ENCODE peak calls at places on chromosomes 13 and 19, in eight cellular contexts. T, C, Y, U, S, L, J and N are unnamed samples.

GRCh38 chr19:7965259-7965841 is 21.9 kb upstream of the TIMM44 start:
- DNase-seq in T (no peak), C (no peak), Y (no peak), U (no peak), S (no peak), L (no peak), J (no peak), N (no peak)

GRCh38 chr19:56491399-56491798 is 14.3 kb upstream of the ZNF667 start:
- DNase-seq in T (no peak), C (no peak), Y (no peak), U (no peak), S (no peak), L (no peak), J (peak; percentile 12), N (no peak)

GRCh38 chr13:22235285-22235949 is 564.5 kb downstream of the FGF9 start:
- DNase-seq in T (no peak), C (no peak), Y (no peak), U (no peak), S (no peak), L (no peak), J (no peak), N (no peak)

GRCh38 chr19:39345956-39346355 is 3.7 kb downstream of the SAMD4B start:
- DNase-seq in T (no peak), C (no peak), Y (no peak), U (no peak), S (no peak), L (no peak), J (no peak), N (no peak)

GRCh38 chr13:95954266-95954665 is 98.9 kb downstream of the UGGT2 start:
- DNase-seq in T (no peak), C (no peak), Y (no peak), U (no peak), S (no peak), L (no peak), J (no peak), N (no peak)

GRCh38 chr19:16225279-16226183 is 27.8 kb downstream of the AP1M1 start:
- DNase-seq in T (no peak), C (no peak), Y (no peak), U (no peak), S (no peak), L (no peak), J (no peak), N (no peak)

GRCh38 chr13:53206455-53206854 is 177.8 kb downstream of the OLFM4 start:
- DNase-seq in T (no peak), C (no peak), Y (no peak), U (no peak), S (no peak), L (no peak), J (no peak), N (no peak)

GRCh38 chr19:39237200-39238184 is 7.3 kb downstream of the IFNL3 start:
- DNase-seq in T (no peak), C (no peak), Y (no peak), U (no peak), S (peak; percentile 92), L (no peak), J (no peak), N (no peak)

GRCh38 chr19:2478756-2479555 is 3.0 kb downstream of the GADD45B start:
- DNase-seq in T (peak; percentile 88), C (no peak), Y (no peak), U (peak; percentile 84), S (peak; percentile 81), L (peak; percentile 84), J (peak; percentile 62), N (peak; percentile 87)

GRCh38 chr13:114272977-114273376 is 8.4 kb upstream of the UPF3A start:
- DNase-seq in T (no peak), C (no peak), Y (no peak), U (no peak), S (no peak), L (no peak), J (no peak), N (no peak)

GRCh38 chr19:6730153-6730804 is 7.1 kb downstream of the GPR108 start:
- DNase-seq in T (peak; percentile 82), C (no peak), Y (no peak), U (no peak), S (peak; percentile 93), L (peak; percentile 91), J (no peak), N (no peak)

GRCh38 chr19:40217921-40218890 is at the start of gene TTC9B:
- DNase-seq in T (no peak), C (no peak), Y (no peak), U (no peak), S (no peak), L (peak; percentile 93), J (no peak), N (no peak)

GRCh38 chr19:40139533-40140287 is 49.0 kb upstream of the ZNF780A start:
- DNase-seq in T (no peak), C (peak; percentile 2), Y (no peak), U (no peak), S (no peak), L (peak; percentile 47), J (peak; percentile 18), N (peak; percentile 72)

GRCh38 chr19:16200038-16200775 is 2.5 kb downstream of the AP1M1 start:
- DNase-seq in T (peak; percentile 72), C (no peak), Y (no peak), U (no peak), S (no peak), L (no peak), J (no peak), N (peak; percentile 69)

GRCh38 chr13:95926231-95926630 is 127.0 kb downstream of the UGGT2 start:
- DNase-seq in T (no peak), C (no peak), Y (no peak), U (no peak), S (no peak), L (no peak), J (no peak), N (peak; percentile 4)

GRCh38 chr13:88656751-88657150 is 985.6 kb downstream of the SLITRK5 start:
- DNase-seq in T (no peak), C (no peak), Y (no peak), U (no peak), S (no peak), L (no peak), J (no peak), N (no peak)

GRCh38 chr13:109427148-109427547 is 359.2 kb downstream of the IRS2 start:
- DNase-seq in T (no peak), C (peak; percentile 8), Y (no peak), U (no peak), S (no peak), L (no peak), J (peak; percentile 12), N (peak; percentile 62)

GRCh38 chr13:114106526-114106925 is 25.9 kb downstream of the RASA3 start:
- DNase-seq in T (no peak), C (no peak), Y (no peak), U (no peak), S (no peak), L (no peak), J (no peak), N (no peak)

GRCh38 chr13:35818577-35819165 is 312.5 kb downstream of the DCLK1 start:
- DNase-seq in T (no peak), C (no peak), Y (peak; percentile 4), U (no peak), S (no peak), L (no peak), J (no peak), N (no peak)

GRCh38 chr19:14120497-14120780 is 2.9 kb upstream of the PRKACA start:
- DNase-seq in T (no peak), C (no peak), Y (no peak), U (no peak), S (no peak), L (no peak), J (no peak), N (no peak)

GRCh38 chr13:43785166-43785680 is 1.5 kb downstream of the ENOX1 start:
- DNase-seq in T (no peak), C (no peak), Y (no peak), U (no peak), S (no peak), L (no peak), J (no peak), N (no peak)

GRCh38 chr13:34035676-34036325 is 217.9 kb downstream of the RFC3 start:
- DNase-seq in T (no peak), C (no peak), Y (no peak), U (no peak), S (no peak), L (no peak), J (no peak), N (peak; percentile 30)

GRCh38 chr13:34037636-34038325 is 219.8 kb downstream of the RFC3 start:
- DNase-seq in T (no peak), C (no peak), Y (no peak), U (no peak), S (no peak), L (no peak), J (no peak), N (no peak)

GRCh38 chr13:34040863-34041262 is 222.9 kb downstream of the RFC3 start:
- DNase-seq in T (no peak), C (no peak), Y (no peak), U (no peak), S (no peak), L (no peak), J (no peak), N (no peak)

GRCh38 chr13:34038326-34039068 is 220.5 kb downstream of the RFC3 start:
- DNase-seq in T (no peak), C (no peak), Y (no peak), U (no peak), S (no peak), L (no peak), J (no peak), N (no peak)

GRCh38 chr13:34039678-34040077 is 221.7 kb downstream of the RFC3 start:
- DNase-seq in T (no peak), C (no peak), Y (no peak), U (no peak), S (no peak), L (no peak), J (no peak), N (no peak)
- TF ChIP-seq CTCF in T (no peak), C (no peak), Y (no peak), U (no peak), S (no peak), L (no peak), J (no peak), N (no peak)

GRCh38 chr19:49930483-49931011 is 1.2 kb upstream of the NUP62 start:
- DNase-seq in T (no peak), C (no peak), Y (no peak), U (peak; percentile 34), S (no peak), L (peak; percentile 67), J (no peak), N (no peak)
- H3K4me3 ChIP-seq in T (no peak overlapping the region), C (no peak overlapping the region), Y (no peak overlapping the region), U (peak overlapping the region; percentile 100), S (no peak overlapping the region), L (peak overlapping the region; percentile 42), J (no peak overlapping the region), N (peak overlapping the region; percentile 61)

DNA sequence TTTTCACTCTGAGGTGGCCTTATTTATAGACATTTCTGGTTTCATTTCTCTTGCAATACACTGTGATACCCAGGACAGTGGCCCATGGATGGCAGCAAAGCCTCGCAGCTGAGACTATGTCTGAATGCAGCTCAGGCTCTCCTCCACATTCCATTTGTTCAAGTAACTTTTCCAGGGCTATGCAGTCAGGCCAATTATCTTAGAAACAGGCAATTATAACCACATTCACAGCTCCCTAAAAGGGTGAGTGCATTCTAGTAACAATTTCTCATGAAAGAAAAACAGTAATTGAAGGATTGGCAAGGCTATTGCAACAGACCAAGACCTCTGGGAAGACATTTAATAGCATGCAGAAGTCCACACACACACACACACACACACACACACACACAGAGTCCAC is 264.0 kb downstream of the TBC1D4 start:
- DNase-seq in T (no peak), C (peak; percentile 19), Y (peak; percentile 56), U (no peak), S (no peak), L (no peak), J (peak; percentile 36), N (peak; percentile 28)
- TF ChIP-seq CTCF in T (no peak), C (no peak), Y (peak; percentile 1), U (no peak), S (no peak), L (no peak), J (peak; percentile 37), N (peak; percentile 1)

GRCh38 chr19:19407640-19407933 is 2.1 kb downstream of the GATAD2A start:
- DNase-seq in T (no peak), C (no peak), Y (no peak), U (no peak), S (no peak), L (no peak), J (no peak), N (no peak)
- H3K4me3 ChIP-seq in T (peak overlapping the region; percentile 91), C (no peak overlapping the region), Y (no peak overlapping the region), U (peak overlapping the region; percentile 95), S (peak overlapping the region; percentile 49), L (peak overlapping the region; percentile 74), J (peak overlapping the region; percentile 78), N (peak overlapping the region; percentile 88)